ENCODE peak calls at places on chromosome 21, in five cellular contexts. G is Kasumi-1; H is globus pallidus; E is activated CD4-positive, alpha-beta T cell treated with anti-CD3 and anti-CD28 coated beads, Interleukin-2, amount 10 ng/mL, durations not matched to agents 7 days and 5 days; A is hepatocyte. C is an unnamed sample.

GRCh38 chr21:42845296-42845965 is 33.9 kb downstream of the WDR4 start:
- DNase-seq in G (no peak), H (peak), E (no peak), A (no peak), C (no peak)

GRCh38 chr21:18529253-18529652 is 125.7 kb upstream of the TMPRSS15 start:
- DNase-seq in G (no peak), H (no peak), E (no peak), A (peak), C (no peak)

GRCh38 chr21:38675450-38675849 is 130.3 kb upstream of the ETS2 start:
- DNase-seq in G (no peak), H (no peak), E (no peak), A (no peak), C (no peak)

GRCh38 chr21:46622226-46622625 is 13.2 kb upstream of the PRMT2 start:
- DNase-seq in G (peak), H (peak), E (peak), A (peak), C (peak)

GRCh38 chr21:15367061-15367626 is 302.3 kb upstream of the NRIP1 start:
- DNase-seq in G (no peak), H (no peak), E (no peak), A (no peak), C (no peak)

GRCh38 chr21:34552324-34553198 is 40.6 kb upstream of the KCNE1 start:
- DNase-seq in G (no peak), H (no peak), E (no peak), A (no peak), C (no peak)

GRCh38 chr21:35004289-35004688 is 44.8 kb downstream of the RUNX1 start:
- DNase-seq in G (no peak), H (no peak), E (no peak), A (no peak), C (no peak)

GRCh38 chr21:34913786-34914185 is 135.3 kb downstream of the RUNX1 start:
- DNase-seq in G (no peak), H (no peak), E (no peak), A (no peak), C (no peak)

GRCh38 chr21:35976929-35977328 is 83.4 kb downstream of the SETD4 start:
- DNase-seq in G (no peak), H (no peak), E (no peak), A (no peak), C (no peak)

GRCh38 chr21:40215941-40216340 is 348.7 kb downstream of the PCP4 start:
- DNase-seq in G (no peak), H (no peak), E (no peak), A (no peak), C (no peak)

GRCh38 chr21:46111193-46111571 is 13.3 kb downstream of the COL6A2 start:
- DNase-seq in G (no peak), H (no peak), E (no peak), A (no peak), C (no peak)

GRCh38 chr21:44902268-44903053 is 18.2 kb downstream of the ITGB2 start:
- DNase-seq in G (no peak), H (no peak), E (no peak), A (no peak), C (no peak)

GRCh38 chr21:32256226-32256625 is 22.6 kb downstream of the MIS18A start:
- DNase-seq in G (no peak), H (no peak), E (no peak), A (no peak), C (no peak)

GRCh38 chr21:17793675-17794123 is 25.5 kb downstream of the C21orf91 start:
- DNase-seq in G (no peak), H (peak), E (peak), A (no peak), C (peak)

GRCh38 chr21:39125752-39126485 is 57.3 kb downstream of the PSMG1 start:
- DNase-seq in G (peak), H (peak), E (peak), A (peak), C (no peak)

GRCh38 chr21:39097335-39097861 is 85.9 kb downstream of the PSMG1 start:
- DNase-seq in G (no peak), H (peak), E (no peak), A (no peak), C (no peak)

GRCh38 chr21:39625211-39625895 is 12.6 kb downstream of the B3GALT5 start:
- DNase-seq in G (no peak), H (no peak), E (no peak), A (no peak), C (no peak)

GRCh38 chr21:38384675-38385074 is 113.6 kb downstream of the ERG start:
- DNase-seq in G (peak), H (peak), E (no peak), A (no peak), C (no peak)

GRCh38 chr21:37208056-37208705 is 59.0 kb downstream of the VPS26C start:
- DNase-seq in G (peak), H (peak), E (peak), A (no peak), C (no peak)

GRCh38 chr21:39908265-39908923 is 41.2 kb downstream of the PCP4 start:
- DNase-seq in G (no peak), H (no peak), E (no peak), A (no peak), C (no peak)

GRCh38 chr21:34008618-34009017 is 64.8 kb upstream of the MRPS6 start:
- DNase-seq in G (no peak), H (no peak), E (no peak), A (no peak), C (no peak)

GRCh38 chr21:35368326-35368725 is 319.2 kb upstream of the RUNX1 start:
- DNase-seq in G (no peak), H (no peak), E (no peak), A (no peak), C (no peak)

GRCh38 chr21:25944672-25945213 is 210.0 kb downstream of the GABPA start:
- DNase-seq in G (no peak), H (no peak), E (no peak), A (no peak), C (no peak)

GRCh38 chr21:39451332-39452206 is at the start of gene SH3BGR:
- DNase-seq in G (no peak), H (peak), E (no peak), A (no peak), C (no peak)

GRCh38 chr21:42398414-42399030 is 2.7 kb upstream of the TMPRSS3 start:
- DNase-seq in G (no peak), H (no peak), E (no peak), A (no peak), C (no peak)

GRCh38 chr21:15826147-15826780 is 96.5 kb downstream of the USP25 start:
- DNase-seq in G (peak), H (peak), E (peak), A (peak), C (peak)

GRCh38 chr21:36454079-36454478 is 25.8 kb downstream of the CLDN14 start:
- DNase-seq in G (no peak), H (no peak), E (no peak), A (no peak), C (no peak)

GRCh38 chr21:17045214-17045835 is 467.5 kb upstream of the CXADR start:
- DNase-seq in G (peak), H (peak), E (no peak), A (peak), C (no peak)

GRCh38 chr21:36430841-36431240 is 45.6 kb downstream of the CHAF1B start:
- DNase-seq in G (no peak), H (no peak), E (no peak), A (no peak), C (no peak)

GRCh38 chr21:29486306-29486705 is 187.6 kb downstream of the BACH1 start:
- DNase-seq in G (no peak), H (no peak), E (no peak), A (no peak), C (no peak)

GRCh38 chr21:38861989-38862683 is 56.4 kb downstream of the ETS2 start:
- DNase-seq in G (peak), H (no peak), E (no peak), A (no peak), C (no peak)

GRCh38 chr21:32698971-32699693 is 28.7 kb downstream of the SYNJ1 start:
- DNase-seq in G (no peak), H (no peak), E (no peak), A (peak), C (no peak)

GRCh38 chr21:44722701-44723100 is 11.3 kb upstream of the TSPEAR start:
- DNase-seq in G (no peak), H (no peak), E (no peak), A (no peak), C (no peak)

GRCh38 chr21:29005696-29006095 is 13.0 kb upstream of the LTN1 start:
- DNase-seq in G (no peak), H (no peak), E (no peak), A (no peak), C (no peak)